ENCODE peak calls at places on chromosomes 11 and 22, in six cellular contexts. H is body of pancreas, L is endothelial cell of umbilical vein, Y is heart left ventricle, N is sigmoid colon, A is ovary. I is an unnamed sample.

GRCh38 chr11:11347583-11347982 is 5.5 kb downstream of the CSNK2A3 start:
- DNase-seq in H (no peak), L (no peak), Y (peak), N (peak), A (peak), I (peak)

GRCh38 chr11:89498845-89499448 is 7.8 kb upstream of the NOX4 start:
- DNase-seq in H (peak), L (no peak), Y (no peak), N (no peak), A (no peak), I (no peak)

GRCh38 chr11:76823481-76824028 is 37.2 kb upstream of the ACER3 start:
- DNase-seq in H (no peak), L (peak), Y (peak), N (no peak), A (no peak), I (no peak)

GRCh38 chr22:25747245-25747944 is 5.4 kb downstream of the MYO18B start:
- DNase-seq in H (peak), L (peak), Y (no peak), N (no peak), A (no peak), I (no peak)

GRCh38 chr22:21446827-21447690 is 20.1 kb upstream of the TMEM191C start:
- DNase-seq in H (no peak), L (no peak), Y (no peak), N (peak), A (peak), I (peak)

GRCh38 chr11:12177739-12178338 is 67.4 kb downstream of the MICAL2 start:
- DNase-seq in H (no peak), L (no peak), Y (no peak), N (no peak), A (no peak), I (no peak)

GRCh38 chr11:71311928-71312510 is 59.6 kb upstream of the SHANK2 start:
- DNase-seq in H (no peak), L (no peak), Y (no peak), N (peak), A (peak), I (peak)

GRCh38 chr11:133526790-133527189 is 5.5 kb downstream of the OPCML start:
- DNase-seq in H (no peak), L (no peak), Y (peak), N (no peak), A (no peak), I (no peak)

GRCh38 chr11:99934008-99934407 is 753.1 kb upstream of the ARHGAP42 start:
- DNase-seq in H (no peak), L (no peak), Y (no peak), N (no peak), A (no peak), I (no peak)

GRCh38 chr11:75342966-75343870 is 8.2 kb downstream of the ARRB1 start:
- DNase-seq in H (peak), L (peak), Y (no peak), N (peak), A (no peak), I (no peak)

DNA sequence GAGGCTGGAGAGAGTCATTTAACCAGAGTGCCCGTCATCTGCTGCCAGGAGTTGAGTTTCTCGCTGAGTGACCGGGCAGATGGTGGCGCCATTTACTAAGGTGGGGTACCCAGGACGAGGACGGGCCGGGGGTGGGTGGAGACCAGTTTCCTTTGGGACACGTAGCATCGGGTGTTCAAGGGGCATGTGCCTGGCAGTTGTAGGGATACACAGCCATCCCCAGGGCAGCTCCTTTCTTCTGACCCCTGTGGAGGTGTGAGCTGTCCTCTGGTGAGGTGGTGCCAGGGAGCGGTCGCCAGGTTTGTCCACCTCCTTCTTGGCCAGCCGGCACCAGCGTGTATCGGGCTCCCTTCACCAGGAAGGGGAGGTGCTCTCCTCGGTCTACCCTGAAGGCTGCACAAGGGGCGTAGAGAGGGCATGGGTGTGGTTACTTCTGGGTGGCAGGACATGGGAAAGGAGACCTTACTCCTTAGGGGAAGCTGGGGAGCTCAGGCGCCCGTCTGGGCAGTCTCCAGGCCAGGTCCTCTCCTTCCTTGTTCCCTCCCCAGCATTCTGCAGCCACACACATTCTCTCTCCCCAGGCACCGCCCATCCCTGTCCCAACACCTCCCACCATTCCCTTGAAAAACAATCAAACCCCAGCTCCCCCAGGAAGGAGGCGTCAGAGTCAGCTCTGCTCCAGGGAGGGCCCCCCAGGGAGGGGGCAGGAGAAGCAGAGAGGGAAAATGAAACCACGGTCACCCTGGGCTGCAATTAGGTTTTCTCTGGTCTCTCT is 10.3 kb upstream of the MB start:
- DNase-seq in H (peak), L (peak), Y (peak), N (peak), A (peak), I (peak)
- TF ChIP-seq POLR2A in H (peak), L (peak), Y (peak), N (peak), A (no peak), I (no peak)

GRCh38 chr11:953513-953912 is 27.8 kb downstream of the AP2A2 start:
- DNase-seq in H (no peak), L (no peak), Y (no peak), N (no peak), A (no peak), I (no peak)

GRCh38 chr11:954392-955144 is 28.9 kb downstream of the AP2A2 start:
- DNase-seq in H (no peak), L (no peak), Y (no peak), N (no peak), A (no peak), I (no peak)

GRCh38 chr11:955154-956049 is 29.7 kb downstream of the AP2A2 start:
- DNase-seq in H (peak), L (no peak), Y (no peak), N (no peak), A (no peak), I (no peak)

GRCh38 chr11:951507-951906 is 25.8 kb downstream of the AP2A2 start:
- DNase-seq in H (no peak), L (no peak), Y (no peak), N (no peak), A (no peak), I (no peak)

DNA sequence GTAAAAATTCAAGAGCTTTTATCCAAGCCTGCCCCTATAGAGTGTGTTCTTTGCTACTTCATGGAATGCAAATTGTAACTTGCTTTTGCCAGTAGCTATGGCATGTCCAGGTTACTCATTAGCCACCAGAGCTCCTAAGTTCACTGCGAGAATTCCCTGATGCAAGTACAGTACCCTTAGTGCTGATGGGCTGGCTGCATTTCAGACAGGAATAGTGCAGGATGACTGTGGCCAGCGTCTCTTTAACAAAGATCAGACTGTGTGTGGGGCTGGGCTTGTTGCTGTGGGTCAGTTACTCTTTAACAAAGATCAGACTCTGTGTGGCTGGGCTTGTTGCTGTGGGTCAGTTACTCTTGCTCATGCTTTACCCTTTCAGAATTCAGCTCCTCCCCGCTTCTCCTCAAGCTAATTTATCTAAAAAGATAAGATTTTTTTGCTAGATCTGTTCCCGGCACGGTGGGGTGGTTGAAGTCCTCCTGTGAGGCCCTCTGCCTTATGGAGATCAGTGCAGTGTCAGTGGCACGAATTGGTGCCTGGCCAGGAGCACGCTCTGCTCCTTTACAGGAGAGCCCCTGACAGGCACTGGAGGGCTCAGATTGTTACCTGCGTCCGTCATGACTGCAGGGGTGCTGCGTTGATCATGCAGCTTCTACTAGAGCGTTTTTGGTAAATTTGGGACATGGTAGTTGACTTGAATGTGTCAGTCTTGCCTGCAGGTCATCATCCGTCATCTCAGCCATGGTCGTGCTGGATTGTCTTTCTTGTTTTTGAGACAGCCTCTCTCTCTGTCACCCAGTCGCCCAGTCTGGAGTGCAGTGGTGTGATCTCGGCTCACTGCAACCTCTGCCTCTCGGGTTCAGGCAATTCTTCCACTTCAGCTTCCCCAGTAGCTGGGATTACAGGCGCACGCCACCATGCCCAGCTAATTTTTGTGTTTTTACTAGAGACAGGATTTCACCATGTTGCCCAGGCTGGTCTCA is 27.0 kb downstream of the AP2A2 start:
- DNase-seq in H (peak), L (no peak), Y (no peak), N (no peak), A (no peak), I (no peak)
- TF ChIP-seq POLR2A in H (no peak), L (no peak), Y (no peak), N (no peak), A (no peak), I (no peak)

GRCh38 chr11:94757037-94757681 is 11.0 kb upstream of the AMOTL1 start:
- DNase-seq in H (no peak), L (no peak), Y (no peak), N (no peak), A (no peak), I (no peak)
- TF ChIP-seq POLR2A in H (no peak), L (no peak), Y (no peak), N (no peak), A (no peak), I (no peak)

DNA sequence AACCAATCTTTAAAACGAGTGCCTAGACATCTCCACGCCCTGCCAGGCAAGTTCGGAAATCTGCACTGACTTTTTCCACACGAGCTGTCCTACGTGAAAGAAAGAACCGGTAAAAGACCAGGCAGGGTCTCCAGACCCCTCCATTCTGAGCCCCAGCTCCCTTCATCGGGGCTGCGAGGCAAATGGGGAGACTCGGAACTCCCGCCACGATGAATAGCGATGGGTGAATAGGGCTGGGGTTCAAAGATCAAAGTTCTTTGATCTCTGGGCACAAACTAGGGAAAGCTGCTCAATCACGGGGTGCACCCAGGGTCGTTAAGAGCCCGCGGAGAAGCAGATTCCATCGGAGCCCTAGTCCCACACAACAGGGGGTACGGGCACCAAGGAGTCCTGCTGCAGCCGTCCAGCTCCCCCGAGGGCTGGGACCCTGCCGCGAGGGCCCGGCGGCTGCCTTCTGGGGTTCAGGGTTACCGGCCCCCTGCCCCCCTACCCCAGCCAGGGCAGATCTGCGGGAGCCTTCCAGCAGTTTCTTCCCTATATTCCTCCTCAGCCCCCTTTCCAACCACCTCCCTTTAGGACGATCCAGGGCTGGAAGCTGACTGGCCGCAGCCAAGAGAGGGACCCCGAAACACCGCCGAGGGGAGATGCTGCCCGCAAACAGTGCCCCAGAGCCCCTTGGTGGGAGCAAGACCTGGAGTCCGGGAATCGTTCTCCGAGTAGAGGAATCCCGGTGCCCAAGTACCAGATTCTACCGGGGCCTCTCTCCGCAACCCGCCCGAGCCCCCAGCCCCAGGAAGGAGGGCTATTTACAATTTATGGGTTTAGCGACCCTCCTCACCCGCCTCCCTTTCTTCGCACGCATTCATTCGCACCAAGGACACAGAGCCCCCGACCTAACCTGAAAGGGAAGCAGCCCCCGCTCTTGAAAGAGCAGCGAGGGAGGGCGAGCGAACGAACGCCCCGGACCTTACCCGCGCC is 952 bp downstream of the LRP4 start:
- DNase-seq in H (no peak), L (no peak), Y (no peak), N (peak), A (no peak), I (no peak)
- TF ChIP-seq POLR2A in H (no peak), L (no peak), Y (no peak), N (no peak), A (no peak), I (no peak)

DNA sequence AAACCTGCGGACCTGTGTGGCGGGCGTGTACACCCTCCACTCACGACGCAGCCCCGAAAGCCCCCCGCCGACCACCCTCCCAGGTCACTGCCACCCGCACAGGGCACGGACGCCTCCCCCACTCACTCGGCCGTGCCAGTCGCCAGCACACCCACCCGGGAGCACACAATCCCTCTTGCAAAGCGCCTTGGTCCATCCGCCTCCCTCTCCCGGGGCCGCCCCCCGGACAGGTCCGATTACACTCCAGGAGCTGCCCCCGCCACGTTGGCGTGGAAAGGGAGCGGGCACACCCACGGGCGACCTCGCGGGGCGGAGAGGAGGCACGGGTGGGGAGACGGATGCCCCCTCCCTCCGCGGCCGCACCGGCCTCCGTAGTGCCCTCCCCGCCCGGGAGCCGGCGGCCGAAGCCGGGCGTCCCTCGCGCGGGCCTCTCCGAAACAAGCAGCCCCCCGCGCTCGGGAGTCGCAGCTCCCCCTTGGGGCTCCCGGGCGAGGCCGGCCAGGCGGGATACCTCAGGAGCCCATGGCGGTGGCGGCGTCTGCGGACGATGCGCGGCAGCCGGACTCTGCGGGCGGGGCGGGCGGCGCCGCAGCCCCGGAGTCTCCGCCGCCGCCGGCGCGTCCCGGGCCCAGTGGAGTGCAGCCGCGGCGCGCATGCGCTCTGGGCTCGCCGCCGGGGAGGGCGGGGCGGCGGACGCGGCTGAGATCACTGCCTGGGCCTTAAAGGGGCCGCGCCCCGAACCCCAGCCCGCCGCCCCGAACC is at the start of gene TMEM184B:
- DNase-seq in H (peak), L (peak), Y (peak), N (peak), A (peak), I (peak)
- TF ChIP-seq POLR2A in H (peak), L (peak), Y (peak), N (peak), A (peak), I (peak)

GRCh38 chr22:35424761-35425160 is 24.8 kb downstream of the MCM5 start:
- DNase-seq in H (no peak), L (no peak), Y (no peak), N (no peak), A (peak), I (peak)

GRCh38 chr22:35425546-35425945 is 25.6 kb downstream of the MCM5 start:
- DNase-seq in H (no peak), L (no peak), Y (no peak), N (no peak), A (no peak), I (no peak)

GRCh38 chr22:35425971-35426800 is 26.2 kb downstream of the MCM5 start:
- DNase-seq in H (no peak), L (no peak), Y (no peak), N (no peak), A (no peak), I (no peak)

GRCh38 chr22:35424081-35424480 is 24.1 kb downstream of the MCM5 start:
- DNase-seq in H (no peak), L (no peak), Y (no peak), N (no peak), A (no peak), I (peak)

GRCh38 chr22:35426801-35427140 is 26.8 kb downstream of the MCM5 start:
- DNase-seq in H (no peak), L (no peak), Y (no peak), N (no peak), A (no peak), I (no peak)
- TF ChIP-seq POLR2A in H (no peak), L (no peak), Y (no peak), N (no peak), A (no peak), I (no peak)

GRCh38 chr11:253886-254270 is 17.1 kb downstream of the PSMD13 start:
- DNase-seq in H (no peak), L (no peak), Y (no peak), N (no peak), A (no peak), I (no peak)

GRCh38 chr11:255816-256215 is 19.0 kb downstream of the PSMD13 start:
- DNase-seq in H (no peak), L (no peak), Y (no peak), N (no peak), A (no peak), I (no peak)

GRCh38 chr11:253160-253885 is 16.5 kb downstream of the PSMD13 start:
- DNase-seq in H (no peak), L (no peak), Y (no peak), N (no peak), A (no peak), I (no peak)

GRCh38 chr11:256952-257737 is 20.4 kb downstream of the PSMD13 start:
- DNase-seq in H (no peak), L (no peak), Y (no peak), N (no peak), A (no peak), I (no peak)

DNA sequence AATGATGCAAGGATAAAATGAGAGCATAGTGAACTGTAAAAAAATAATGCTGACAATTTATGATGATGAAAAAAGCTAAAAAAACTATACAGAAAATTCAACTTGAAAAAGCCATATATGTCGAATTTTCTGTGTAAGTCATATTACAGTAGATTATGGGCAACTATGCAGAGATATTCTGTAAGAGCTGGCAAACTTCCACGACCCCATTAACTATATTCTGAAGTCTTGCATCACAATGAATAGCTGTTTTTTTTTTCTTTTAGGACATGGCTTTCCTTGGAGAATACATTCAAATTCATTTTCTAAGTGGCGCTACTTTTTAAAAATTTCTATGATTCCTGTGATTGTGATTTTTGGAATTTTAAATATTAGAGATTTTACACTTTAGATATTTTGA is 18.4 kb downstream of the PSMD13 start:
- DNase-seq in H (no peak), L (no peak), Y (no peak), N (no peak), A (no peak), I (no peak)
- TF ChIP-seq POLR2A in H (no peak), L (no peak), Y (no peak), N (no peak), A (no peak), I (no peak)